ENCODE peak calls at places on chromosomes 16 and 17, in nine cellular contexts. R is pancreas, A is Peyer's patch, T is fibroblast of pulmonary artery, I is HL-60, M is breast epithelium, S is AG04449, X is transverse colon, Y is upper lobe of right lung. P is an unnamed sample.

GRCh38 chr16:66878067-66878466 is 2.2 kb upstream of the PDP2 start:
- DNase-seq in R (no peak), A (no peak), T (no peak), I (peak), M (no peak), S (no peak), X (no peak), Y (no peak), P (no peak)

GRCh38 chr17:76862079-76862478 is 6.1 kb upstream of the MGAT5B start:
- DNase-seq in R (no peak), A (no peak), T (no peak), I (no peak), M (no peak), S (no peak), X (no peak), Y (no peak), P (no peak)

GRCh38 chr17:29347831-29348281 is 42.3 kb upstream of the TAOK1 start:
- DNase-seq in R (no peak), A (no peak), T (peak), I (peak), M (peak), S (no peak), X (no peak), Y (no peak), P (no peak)

GRCh38 chr17:77828749-77829539 is 129.6 kb upstream of the TNRC6C start:
- DNase-seq in R (peak), A (no peak), T (no peak), I (no peak), M (no peak), S (no peak), X (no peak), Y (peak), P (no peak)

GRCh38 chr16:88455610-88456355 is 2.7 kb downstream of the ZFPM1 start:
- DNase-seq in R (no peak), A (peak), T (peak), I (peak), M (no peak), S (no peak), X (peak), Y (peak), P (no peak)

GRCh38 chr16:81410643-81411235 is 33.9 kb upstream of the CMIP start:
- DNase-seq in R (no peak), A (no peak), T (no peak), I (no peak), M (no peak), S (no peak), X (no peak), Y (no peak), P (no peak)

GRCh38 chr17:2070241-2071023 is 15.5 kb downstream of the HIC1 start:
- DNase-seq in R (no peak), A (no peak), T (no peak), I (peak), M (no peak), S (no peak), X (no peak), Y (no peak), P (no peak)

GRCh38 chr16:69796285-69797118 is 34.4 kb downstream of the WWP2 start:
- DNase-seq in R (peak), A (peak), T (peak), I (peak), M (no peak), S (no peak), X (peak), Y (peak), P (no peak)

GRCh38 chr17:18916816-18917496 is 35.0 kb upstream of the SLC5A10 start:
- DNase-seq in R (no peak), A (no peak), T (no peak), I (no peak), M (no peak), S (no peak), X (no peak), Y (no peak), P (no peak)

GRCh38 chr17:19724501-19725420 is 8.4 kb upstream of the SLC47A2 start:
- DNase-seq in R (peak), A (peak), T (no peak), I (peak), M (peak), S (no peak), X (peak), Y (peak), P (no peak)

GRCh38 chr16:9976641-9977040 is 205.6 kb downstream of the GRIN2A start:
- DNase-seq in R (no peak), A (no peak), T (no peak), I (no peak), M (no peak), S (no peak), X (no peak), Y (no peak), P (no peak)

GRCh38 chr17:57945999-57946797 is 9.0 kb downstream of the CUEDC1 start:
- DNase-seq in R (no peak), A (no peak), T (no peak), I (no peak), M (no peak), S (no peak), X (no peak), Y (no peak), P (no peak)

GRCh38 chr17:63772801-63773271 is 561 bp downstream of the CCDC47 start:
- DNase-seq in R (no peak), A (no peak), T (peak), I (peak), M (no peak), S (peak), X (peak), Y (no peak), P (no peak)

GRCh38 chr17:72381597-72382397 is 261.0 kb downstream of the SOX9 start:
- DNase-seq in R (peak), A (no peak), T (no peak), I (no peak), M (no peak), S (no peak), X (no peak), Y (no peak), P (no peak)

GRCh38 chr17:10217916-10218315 is 19.5 kb upstream of the GAS7 start:
- DNase-seq in R (no peak), A (no peak), T (peak), I (no peak), M (no peak), S (no peak), X (no peak), Y (no peak), P (no peak)

GRCh38 chr16:47019563-47019962 is 46.1 kb upstream of the DNAJA2 start:
- DNase-seq in R (no peak), A (no peak), T (peak), I (no peak), M (no peak), S (no peak), X (no peak), Y (no peak), P (peak)
- TF ChIP-seq CTCF in R (no peak), A (no peak), T (peak), I (no peak), M (no peak), S (no peak), X (no peak), Y (peak), P (peak)

DNA sequence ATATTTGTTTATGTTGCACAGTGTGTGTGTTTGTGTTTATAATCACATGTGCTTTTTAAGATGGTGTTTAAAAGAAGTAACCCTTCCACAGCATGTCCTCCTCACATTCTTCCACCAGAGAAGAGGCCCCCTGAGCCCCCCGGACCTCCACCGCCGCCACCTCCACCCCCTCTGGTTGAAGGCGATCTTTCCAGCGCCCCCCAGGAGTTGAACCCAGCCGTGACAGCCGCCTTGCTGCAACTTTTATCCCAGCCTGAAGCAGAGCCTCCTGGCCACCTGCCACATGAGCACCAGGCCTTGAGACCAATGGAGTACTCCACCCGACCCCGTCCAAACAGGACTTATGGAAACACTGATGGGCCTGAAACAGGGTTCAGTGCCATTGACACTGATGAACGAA is 69.2 kb downstream of the CDK12 start:
- DNase-seq in R (no peak), A (no peak), T (no peak), I (no peak), M (no peak), S (no peak), X (no peak), Y (no peak), P (no peak)
- TF ChIP-seq CTCF in R (no peak), A (no peak), T (no peak), I (no peak), M (no peak), S (no peak), X (no peak), Y (no peak), P (no peak)

GRCh38 chr17:64938925-64939474 is 19.7 kb upstream of the LRRC37A3 start:
- DNase-seq in R (peak), A (peak), T (peak), I (peak), M (no peak), S (no peak), X (peak), Y (peak), P (no peak)

GRCh38 chr17:64938290-64938689 is 19.0 kb upstream of the LRRC37A3 start:
- DNase-seq in R (no peak), A (no peak), T (no peak), I (no peak), M (no peak), S (no peak), X (no peak), Y (no peak), P (no peak)

GRCh38 chr17:64940055-64940454 is 20.8 kb upstream of the LRRC37A3 start:
- DNase-seq in R (no peak), A (no peak), T (no peak), I (no peak), M (no peak), S (no peak), X (no peak), Y (no peak), P (no peak)

GRCh38 chr17:64941045-64941444 is 21.8 kb upstream of the LRRC37A3 start:
- DNase-seq in R (no peak), A (no peak), T (no peak), I (no peak), M (no peak), S (no peak), X (no peak), Y (no peak), P (no peak)

DNA sequence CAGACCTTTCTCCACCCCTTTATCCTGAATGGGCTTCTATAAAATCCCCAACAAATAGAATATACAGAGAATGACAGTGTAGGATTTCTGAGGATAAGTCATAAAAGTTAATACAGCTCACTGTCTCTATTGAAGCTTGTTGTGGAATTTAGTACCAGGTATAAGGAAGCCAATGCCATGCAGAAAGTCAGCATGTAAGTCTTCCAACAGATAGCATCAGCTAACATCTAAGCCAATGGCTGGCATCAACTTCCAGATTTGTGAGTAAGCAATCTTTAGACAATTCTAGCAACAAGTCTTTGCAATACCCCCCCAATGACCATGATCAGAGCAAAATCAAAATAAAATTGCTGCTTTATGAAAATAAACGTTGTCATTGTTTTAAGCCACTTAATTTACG is 22.5 kb upstream of the LRRC37A3 start:
- DNase-seq in R (no peak), A (no peak), T (no peak), I (no peak), M (no peak), S (no peak), X (no peak), Y (no peak), P (peak)
- TF ChIP-seq CTCF in R (no peak), A (no peak), T (no peak), I (no peak), M (no peak), S (no peak), X (no peak), Y (no peak), P (no peak)

GRCh38 chr16:8924214-8924613 is 39.5 kb downstream of the USP7 start:
- DNase-seq in R (peak), A (peak), T (no peak), I (no peak), M (no peak), S (no peak), X (peak), Y (peak), P (no peak)

GRCh38 chr16:8920676-8921625 is 38.8 kb downstream of the LITAFD start:
- DNase-seq in R (no peak), A (no peak), T (no peak), I (no peak), M (no peak), S (no peak), X (no peak), Y (no peak), P (no peak)

GRCh38 chr16:8921626-8921984 is 39.5 kb downstream of the LITAFD start:
- DNase-seq in R (no peak), A (no peak), T (no peak), I (no peak), M (no peak), S (no peak), X (no peak), Y (no peak), P (no peak)

GRCh38 chr16:8925455-8925854 is 38.3 kb downstream of the USP7 start:
- DNase-seq in R (no peak), A (no peak), T (no peak), I (no peak), M (no peak), S (no peak), X (no peak), Y (no peak), P (no peak)

GRCh38 chr16:8923199-8923598 is 40.5 kb downstream of the USP7 start:
- DNase-seq in R (no peak), A (no peak), T (no peak), I (no peak), M (no peak), S (no peak), X (no peak), Y (no peak), P (no peak)
- TF ChIP-seq CTCF in R (no peak), A (no peak), T (no peak), I (no peak), M (no peak), S (no peak), X (no peak), Y (no peak), P (no peak)

P was measured in LNCaP clone FGC.